ENCODE peak calls at places on chromosomes 16 and 17, in six cellular contexts. One of them, this sample, is unnamed.

GRCh38 chr17:1997587-1998425 is 27.3 kb downstream of the RTN4RL1 start:
- DNase-seq in fibroblast of pulmonary artery: no peak
- DNase-seq in M059J: no peak
- DNase-seq in NCI-H1436: no peak
- DNase-seq in tibial artery: no peak
- DNase-seq in H7: peak; percentile 89
- DNase-seq in this sample: peak; percentile 21

GRCh38 chr17:16926591-16927451 is 45.1 kb downstream of the TNFRSF13B start:
- DNase-seq in fibroblast of pulmonary artery: no peak
- DNase-seq in NCI-H1436: no peak
- DNase-seq in H7: peak; percentile 27
- DNase-seq in tibial artery: peak; percentile 13
- DNase-seq in M059J: peak; percentile 94
- DNase-seq in this sample: no peak

GRCh38 chr16:22018559-22018958 is 10.6 kb downstream of the MOSMO start:
- DNase-seq in M059J: no peak
- DNase-seq in H7: no peak
- DNase-seq in fibroblast of pulmonary artery: no peak
- DNase-seq in tibial artery: no peak
- DNase-seq in NCI-H1436: no peak
- DNase-seq in this sample: no peak

GRCh38 chr17:49992191-49992932 is 2.7 kb downstream of the DLX3 start:
- DNase-seq in tibial artery: no peak
- DNase-seq in M059J: no peak
- DNase-seq in NCI-H1436: no peak
- DNase-seq in H7: peak; percentile 48
- DNase-seq in fibroblast of pulmonary artery: no peak
- DNase-seq in this sample: no peak

GRCh38 chr17:75652934-75653549 is 13.9 kb downstream of the RECQL5 start:
- DNase-seq in NCI-H1436: peak; percentile 35
- DNase-seq in fibroblast of pulmonary artery: peak; percentile 43
- DNase-seq in H7: peak; percentile 92
- DNase-seq in M059J: peak; percentile 18
- DNase-seq in tibial artery: no peak
- DNase-seq in this sample: no peak

GRCh38 chr17:17806611-17807010 is 30.2 kb downstream of the SREBF1 start:
- DNase-seq in NCI-H1436: no peak
- DNase-seq in H7: no peak
- DNase-seq in fibroblast of pulmonary artery: no peak
- DNase-seq in tibial artery: no peak
- DNase-seq in M059J: no peak
- DNase-seq in this sample: no peak

GRCh38 chr16:89786474-89787364 is 29.7 kb downstream of the FANCA start:
- DNase-seq in H7: no peak
- DNase-seq in M059J: no peak
- DNase-seq in NCI-H1436: no peak
- DNase-seq in tibial artery: no peak
- DNase-seq in fibroblast of pulmonary artery: no peak
- DNase-seq in this sample: no peak

GRCh38 chr16:901715-902601 is 68.8 kb downstream of the LMF1 start:
- DNase-seq in tibial artery: no peak
- DNase-seq in H7: peak; percentile 73
- DNase-seq in M059J: no peak
- DNase-seq in NCI-H1436: no peak
- DNase-seq in fibroblast of pulmonary artery: no peak
- DNase-seq in this sample: no peak

GRCh38 chr17:66468241-66469087 is 166.1 kb downstream of the PRKCA start:
- DNase-seq in NCI-H1436: no peak
- DNase-seq in fibroblast of pulmonary artery: peak; percentile 40
- DNase-seq in H7: no peak
- DNase-seq in M059J: peak; percentile 77
- DNase-seq in tibial artery: peak; percentile 36
- DNase-seq in this sample: peak; percentile 88

GRCh38 chr17:21036361-21036881 is 6.4 kb downstream of the USP22 start:
- DNase-seq in fibroblast of pulmonary artery: no peak
- DNase-seq in tibial artery: no peak
- DNase-seq in H7: no peak
- DNase-seq in NCI-H1436: no peak
- DNase-seq in M059J: no peak
- DNase-seq in this sample: no peak

GRCh38 chr16:71489122-71489521 is at the start of gene ZNF19:
- DNase-seq in tibial artery: no peak
- DNase-seq in M059J: no peak
- DNase-seq in fibroblast of pulmonary artery: no peak
- DNase-seq in H7: no peak
- DNase-seq in NCI-H1436: no peak
- DNase-seq in this sample: no peak

GRCh38 chr17:77101521-77102410 is 39.0 kb upstream of the SEC14L1 start:
- DNase-seq in M059J: no peak
- DNase-seq in NCI-H1436: peak; percentile 52
- DNase-seq in fibroblast of pulmonary artery: no peak
- DNase-seq in H7: no peak
- DNase-seq in tibial artery: no peak
- DNase-seq in this sample: peak; percentile 90

GRCh38 chr16:4465977-4466779 is 8.2 kb downstream of the NMRAL1 start:
- DNase-seq in H7: no peak
- DNase-seq in fibroblast of pulmonary artery: peak; percentile 13
- DNase-seq in M059J: no peak
- DNase-seq in NCI-H1436: no peak
- DNase-seq in tibial artery: no peak
- DNase-seq in this sample: no peak

GRCh38 chr17:1912146-1912545 is 82.3 kb downstream of the RPA1 start:
- DNase-seq in M059J: no peak
- DNase-seq in tibial artery: no peak
- DNase-seq in NCI-H1436: no peak
- DNase-seq in H7: no peak
- DNase-seq in fibroblast of pulmonary artery: no peak
- DNase-seq in this sample: no peak

GRCh38 chr16:7487896-7488295 is 155.3 kb downstream of the RBFOX1 start:
- DNase-seq in fibroblast of pulmonary artery: no peak
- DNase-seq in NCI-H1436: no peak
- DNase-seq in tibial artery: no peak
- DNase-seq in H7: no peak
- DNase-seq in M059J: no peak
- DNase-seq in this sample: no peak

GRCh38 chr17:66730497-66730923 is 104.4 kb upstream of the CACNG5 start:
- DNase-seq in NCI-H1436: no peak
- DNase-seq in tibial artery: no peak
- DNase-seq in fibroblast of pulmonary artery: no peak
- DNase-seq in H7: peak; percentile 63
- DNase-seq in M059J: no peak
- DNase-seq in this sample: no peak